ENCODE peak calls at places on chromosome 9, in four cellular contexts. T is H1, C is IMR-90, J is neuronal stem cell. O is an unnamed sample.

GRCh38 chr9:13061390-13061789 is 218.1 kb downstream of the MPDZ start:
- DNase-seq in T (no peak), C (no peak), J (no peak), O (no peak)

GRCh38 chr9:2050236-2050635 is 35.1 kb downstream of the SMARCA2 start:
- DNase-seq in T (no peak), C (peak), J (no peak), O (no peak)

GRCh38 chr9:69900406-69900805 is 79.8 kb downstream of the CFAP95 start:
- DNase-seq in T (no peak), C (peak), J (no peak), O (no peak)

GRCh38 chr9:16090907-16091629 is 538.2 kb downstream of the CCDC171 start:
- DNase-seq in T (no peak), C (peak), J (no peak), O (no peak)

GRCh38 chr9:101586651-101587050 is 8.1 kb downstream of the PPP3R2 start:
- DNase-seq in T (no peak), C (no peak), J (no peak), O (no peak)

GRCh38 chr9:105070176-105070575 is 142.2 kb upstream of the ABCA1 start:
- DNase-seq in T (no peak), C (no peak), J (no peak), O (peak)

GRCh38 chr9:36870960-36871359 is 163.1 kb downstream of the PAX5 start:
- DNase-seq in T (no peak), C (no peak), J (no peak), O (no peak)

GRCh38 chr9:30732060-30732459 is 1652.4 kb upstream of the ACO1 start:
- DNase-seq in T (peak), C (no peak), J (no peak), O (no peak)

DNA sequence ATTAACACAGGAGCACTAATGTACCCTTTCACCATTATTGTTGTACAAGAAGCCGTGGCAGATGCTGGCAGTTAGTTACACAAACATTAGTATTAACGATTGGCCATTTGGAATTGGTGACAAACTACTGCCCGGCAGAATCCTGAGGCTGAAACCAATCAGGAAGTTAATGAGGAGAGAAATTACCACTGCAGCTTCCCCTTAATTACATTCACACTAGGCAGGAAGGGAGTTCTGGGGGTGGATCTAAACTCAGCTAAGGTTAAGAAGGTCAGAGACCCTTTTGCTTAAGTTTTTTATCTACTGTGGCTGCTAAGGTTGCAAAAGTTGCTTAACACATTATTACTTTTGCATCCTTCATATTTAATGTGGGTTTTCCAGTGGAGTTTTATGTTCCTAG is 9.5 kb upstream of the DMRT3 start:
- DNase-seq in T (no peak), C (no peak), J (no peak), O (no peak)
- H3K14ac ChIP-seq in T (no peak), C (no peak), J (no peak), O (no peak)

GRCh38 chr9:135970128-135970815 is 9.1 kb upstream of the UBAC1 start:
- DNase-seq in T (no peak), C (no peak), J (no peak), O (no peak)
- H4K91ac ChIP-seq in T (no peak), C (no peak), J (no peak), O (no peak)

DNA sequence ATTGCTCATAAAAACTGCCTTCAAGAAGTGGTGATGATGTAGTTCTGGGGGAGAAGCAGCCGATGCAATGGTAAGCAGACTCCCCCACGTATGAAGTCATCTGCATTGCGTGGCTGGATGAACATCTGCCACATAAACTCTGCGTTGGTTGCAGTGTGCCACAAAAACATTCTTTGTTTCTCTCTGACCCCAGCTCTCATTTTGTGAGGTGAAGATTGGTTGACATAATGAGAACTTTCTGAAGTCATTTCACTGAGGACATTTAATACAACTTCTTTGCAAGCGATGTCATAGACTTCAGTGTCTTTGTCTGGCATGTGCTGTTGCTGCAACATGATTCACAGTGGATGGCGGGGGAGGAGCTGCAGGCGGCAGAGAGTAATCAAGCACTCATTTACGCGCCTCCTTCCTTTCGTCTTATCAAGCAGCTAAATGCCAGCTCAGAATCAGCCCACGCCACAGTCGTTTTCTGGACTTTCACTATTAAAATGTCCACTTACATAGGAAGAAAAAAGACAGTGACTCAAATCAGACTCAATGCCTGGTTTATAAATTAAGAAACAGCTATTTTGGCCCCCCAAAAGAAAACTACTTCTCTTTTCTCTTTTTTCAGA is 91.5 kb upstream of the NFIL3 start:
- DNase-seq in T (no peak), C (peak), J (no peak), O (no peak)
- H3K14ac ChIP-seq in T (no peak), C (peak), J (no peak), O (no peak)

GRCh38 chr9:109904666-109905065 is 124.7 kb downstream of the PALM2AKAP2 start:
- DNase-seq in T (no peak), C (no peak), J (no peak), O (no peak)

GRCh38 chr9:109906766-109907382 is 126.9 kb downstream of the PALM2AKAP2 start:
- DNase-seq in T (no peak), C (peak), J (no peak), O (no peak)

GRCh38 chr9:109907400-109907799 is 127.4 kb downstream of the PALM2AKAP2 start:
- DNase-seq in T (no peak), C (no peak), J (no peak), O (no peak)

GRCh38 chr9:109903515-109904138 is 123.6 kb downstream of the PALM2AKAP2 start:
- DNase-seq in T (peak), C (peak), J (peak), O (peak)

DNA sequence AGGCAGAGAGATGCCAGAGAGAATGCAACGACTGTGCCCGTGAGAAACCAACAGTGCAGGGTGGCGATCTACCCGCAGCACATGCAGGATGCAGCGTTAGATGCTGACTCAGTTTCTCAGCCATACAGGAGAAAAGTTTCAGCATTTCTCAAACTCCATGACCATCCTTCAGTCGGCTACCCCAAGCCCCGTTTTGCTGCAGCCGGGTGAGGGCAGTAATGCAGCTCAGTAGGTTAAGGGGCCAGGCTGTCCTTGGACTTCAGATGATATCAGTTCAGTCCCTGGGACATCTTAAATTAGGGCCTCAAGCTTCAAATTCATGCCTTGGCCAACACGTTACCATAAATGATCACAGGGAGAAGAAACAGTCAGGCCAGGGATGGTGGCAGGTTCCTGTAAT is 125.5 kb downstream of the PALM2AKAP2 start:
- DNase-seq in T (no peak), C (no peak), J (no peak), O (no peak)
- H4K91ac ChIP-seq in T (no peak), C (no peak), J (no peak), O (no peak)

DNA sequence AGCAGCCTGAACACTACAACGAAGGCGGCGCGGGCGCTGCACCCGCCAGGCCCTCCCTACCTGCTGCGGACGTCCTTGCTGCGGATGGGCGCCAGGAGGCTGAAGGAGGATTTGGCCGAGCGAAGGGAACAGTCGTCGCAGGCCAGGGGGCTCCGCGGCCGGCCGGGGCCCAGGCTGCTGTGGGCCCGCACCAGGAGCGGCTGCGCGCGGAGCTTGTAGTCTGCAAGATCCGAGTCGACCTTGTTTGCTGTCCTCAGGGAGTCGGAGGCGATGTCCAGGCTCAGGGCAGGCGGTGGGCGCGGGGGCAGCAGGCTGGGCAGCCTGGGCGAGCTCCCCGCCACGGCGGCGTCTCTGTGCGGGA is 1.1 kb downstream of the INPP5E start:
- DNase-seq in T (no peak), C (peak), J (peak), O (peak)
- H3K14ac ChIP-seq in T (no peak), C (peak), J (peak), O (peak)

GRCh38 chr9:76619645-76620044 is 144.6 kb upstream of the PCA3 start:
- DNase-seq in T (no peak), C (no peak), J (no peak), O (peak)
- H4K91ac ChIP-seq in T (no peak), C (no peak), J (no peak), O (no peak)

DNA sequence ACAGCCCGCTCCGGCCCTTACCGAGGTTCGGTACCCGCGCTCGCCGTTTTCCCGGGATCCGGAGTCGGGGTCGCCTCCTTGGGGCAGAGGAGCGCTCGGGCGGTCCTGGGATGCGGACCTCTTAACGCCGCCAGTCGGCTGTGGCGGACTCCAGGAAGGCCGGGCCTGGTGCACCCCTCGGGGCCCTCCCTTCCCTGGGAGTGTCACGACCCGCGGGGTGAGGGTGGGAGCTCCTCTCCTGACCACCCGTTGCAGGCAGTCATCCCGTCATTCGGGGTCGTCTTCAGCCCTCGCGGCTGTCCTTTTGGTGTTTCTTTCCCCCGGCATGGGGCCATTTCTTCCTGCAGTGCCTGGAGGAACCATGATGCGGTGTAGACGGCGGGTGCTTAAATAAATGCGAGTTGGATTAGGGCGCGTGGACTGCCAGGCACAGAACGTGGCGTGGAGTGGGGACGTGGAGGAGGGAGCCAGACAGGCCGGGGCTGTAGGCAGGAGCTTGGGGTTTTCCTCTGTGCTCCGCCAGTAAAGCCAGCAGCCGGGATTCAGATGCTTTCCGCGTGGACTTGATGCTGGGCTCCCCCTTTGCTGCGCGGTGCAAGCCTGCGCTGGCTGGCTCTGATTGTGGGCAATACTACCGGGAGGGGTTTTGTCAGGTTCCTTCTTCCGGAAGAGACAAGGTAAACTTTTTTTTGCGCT is 793 bp downstream of the KDM4C start:
- DNase-seq in T (no peak), C (peak), J (peak), O (peak)
- H3K14ac ChIP-seq in T (no peak), C (peak), J (no peak), O (peak)

GRCh38 chr9:111037744-111038335 is 430 bp downstream of the LPAR1 start:
- DNase-seq in T (no peak), C (peak), J (peak), O (peak)

GRCh38 chr9:111036946-111037743 is 1.1 kb downstream of the LPAR1 start:
- DNase-seq in T (no peak), C (peak), J (peak), O (no peak)

GRCh38 chr9:111040494-111040893 is 2.2 kb upstream of the LPAR1 start:
- DNase-seq in T (no peak), C (no peak), J (no peak), O (no peak)

GRCh38 chr9:111039203-111039907 is 1.1 kb upstream of the LPAR1 start:
- DNase-seq in T (no peak), C (no peak), J (no peak), O (no peak)

DNA sequence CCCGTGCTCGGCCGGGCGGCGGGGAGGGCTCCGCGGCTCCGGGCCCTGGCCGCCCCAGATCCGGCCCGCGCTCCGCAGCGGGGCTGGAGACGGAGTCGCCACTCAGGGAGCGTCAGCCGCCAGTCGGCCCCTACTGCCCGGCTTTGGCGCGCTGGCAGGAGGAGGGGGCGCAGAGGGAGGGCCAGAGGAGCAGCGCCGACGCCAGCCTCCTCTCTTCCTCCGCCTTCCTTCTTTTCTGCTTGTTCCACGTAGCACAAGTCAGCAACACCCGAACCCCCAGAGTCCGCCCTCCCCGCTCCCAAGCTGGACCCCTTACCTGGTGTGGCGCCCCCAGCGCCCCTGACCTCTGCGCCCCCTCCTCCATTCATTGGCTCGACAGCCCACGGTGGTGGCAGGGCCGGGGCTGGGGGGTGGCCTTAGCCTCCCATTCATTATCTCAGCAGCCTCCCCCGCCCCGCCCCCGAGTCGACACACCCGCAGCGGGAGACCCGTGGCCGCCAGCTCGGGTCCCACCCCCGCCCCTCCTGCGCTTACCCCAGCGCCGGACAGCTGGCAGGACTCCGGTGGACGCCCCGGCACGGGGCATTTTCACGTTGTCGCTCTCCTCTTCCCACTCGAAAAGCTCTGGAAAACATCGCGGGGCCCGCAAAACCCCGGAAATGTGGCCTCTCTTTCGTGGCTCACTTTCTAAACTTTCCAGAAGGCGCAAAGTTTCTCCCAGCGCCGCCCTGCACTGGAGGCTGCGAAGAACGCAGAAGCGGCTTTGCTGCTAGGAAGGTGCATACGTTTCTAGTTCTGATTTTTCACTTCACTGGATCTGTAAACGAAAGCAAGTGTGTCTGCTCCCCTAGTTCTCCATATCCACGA is at the start of gene LPAR1:
- DNase-seq in T (no peak), C (peak), J (peak), O (no peak)
- H4K91ac ChIP-seq in T (no peak), C (peak), J (no peak), O (peak)

DNA sequence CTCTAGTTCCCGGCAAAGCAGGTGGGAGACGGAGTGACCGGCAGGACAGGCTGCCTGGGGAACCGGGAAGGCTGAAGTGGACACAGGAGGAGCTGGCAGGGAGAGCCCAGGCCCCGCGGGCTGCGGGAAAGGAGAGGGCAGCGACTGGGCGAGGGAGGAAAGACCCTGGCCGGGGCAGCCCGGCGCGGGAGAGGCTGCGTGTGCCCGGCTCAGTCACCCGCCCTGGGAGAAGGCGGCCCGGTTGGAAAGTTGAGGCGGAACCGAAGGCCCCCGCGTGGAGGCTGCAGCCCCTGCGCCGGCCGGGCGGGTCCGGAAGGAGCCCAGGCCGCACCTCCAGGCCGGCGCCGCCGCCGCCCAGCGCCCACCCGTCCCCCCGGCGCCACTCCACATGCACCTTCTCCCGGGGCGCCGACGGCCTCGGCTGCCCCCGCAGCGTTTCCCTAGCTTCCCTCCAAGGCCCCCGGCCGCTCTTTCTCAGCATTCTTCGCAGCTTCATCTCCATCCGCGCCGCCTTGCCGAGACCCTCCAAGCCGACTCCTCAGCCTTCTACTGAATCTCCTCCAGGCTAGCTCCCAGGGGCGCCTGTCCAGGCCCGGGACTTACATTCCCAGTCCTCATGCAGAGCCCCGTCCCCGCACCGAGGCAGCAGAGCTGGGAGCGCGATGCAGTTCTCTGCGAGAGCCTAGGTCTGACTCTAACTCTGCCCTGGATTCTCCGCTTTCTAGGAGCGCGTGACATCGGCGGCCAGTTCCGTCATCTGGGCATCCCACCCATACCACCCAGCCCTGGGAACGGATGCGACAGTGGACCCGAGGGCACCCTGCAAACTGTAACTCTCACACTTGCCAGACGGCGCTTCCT is 152.0 kb downstream of the ERCC6L2 start:
- DNase-seq in T (no peak), C (no peak), J (no peak), O (no peak)
- H3K14ac ChIP-seq in T (no peak), C (no peak), J (no peak), O (peak)

O was measured in trophoblast cell.